ENCODE peak calls at places on chromosomes 5 and 9, in ten cellular contexts. N, S, M, A, E, U, H, P, X and G are unnamed samples.

GRCh38 chr9:120710110-120710981 is 3.9 kb downstream of the MEGF9 start:
- DNase-seq in N (peak; percentile 82), M (no peak), P (no peak), U (no peak), A (no peak), H (no peak), E (no peak), X (peak; percentile 73), S (no peak), G (peak; percentile 27)

GRCh38 chr9:86731511-86731993 is 215.8 kb downstream of the GAS1 start:
- DNase-seq in N (no peak), S (no peak), A (no peak), H (peak; percentile 49), E (no peak), X (peak; percentile 28), M (no peak), U (no peak), P (no peak), G (no peak)

GRCh38 chr9:82961504-82962125 is 101.3 kb downstream of the RASEF start:
- DNase-seq in U (no peak), M (peak; percentile 91), X (peak; percentile 68), A (peak; percentile 66), N (peak; percentile 89), E (no peak), P (peak; percentile 45), S (no peak), H (peak; percentile 63), G (no peak)

GRCh38 chr9:89410022-89410421 is 87.9 kb downstream of the SEMA4D start:
- DNase-seq in U (no peak), M (no peak), X (no peak), A (no peak), N (no peak), E (no peak), H (no peak), S (no peak), P (no peak), G (no peak)

GRCh38 chr5:52800394-52801213 is 12.9 kb downstream of the ITGA1 start:
- DNase-seq in M (peak; percentile 84), X (peak; percentile 79), H (peak; percentile 79), E (peak; percentile 30), U (peak; percentile 5), P (peak; percentile 17), N (peak; percentile 78), A (peak; percentile 11), S (peak; percentile 36), G (peak; percentile 39)

GRCh38 chr5:180777475-180777874 is 25.1 kb downstream of the MGAT1 start:
- DNase-seq in H (no peak), E (no peak), X (no peak), P (no peak), M (no peak), S (no peak), U (no peak), N (no peak), A (no peak), G (no peak)

GRCh38 chr9:114274217-114274616 is 48.7 kb upstream of the ORM1 start:
- DNase-seq in E (no peak), P (no peak), H (no peak), A (no peak), X (no peak), M (no peak), U (no peak), N (no peak), S (no peak), G (no peak)

GRCh38 chr5:132526290-132526973 is 16.9 kb downstream of the IL5 start:
- DNase-seq in M (peak; percentile 82), X (peak; percentile 42), H (peak; percentile 31), A (peak; percentile 26), P (peak; percentile 50), N (peak; percentile 77), E (peak; percentile 26), U (no peak), S (no peak), G (peak; percentile 29)

GRCh38 chr5:179869641-179870402 is 11.2 kb upstream of the MRNIP start:
- DNase-seq in N (no peak), A (no peak), S (no peak), M (no peak), E (no peak), H (no peak), U (no peak), P (no peak), X (no peak), G (no peak)

GRCh38 chr5:169602535-169602934 is 19.0 kb downstream of the SPDL1 start:
- DNase-seq in N (no peak), X (no peak), A (no peak), H (peak; percentile 82), M (no peak), S (no peak), P (no peak), U (no peak), E (no peak), G (no peak)

GRCh38 chr9:136881691-136882108 is 4.6 kb upstream of the TRAF2 start:
- DNase-seq in U (no peak), A (no peak), X (peak; percentile 19), H (no peak), N (no peak), S (no peak), E (peak; percentile 29), M (no peak), P (peak; percentile 64), G (peak; percentile 42)

DNA sequence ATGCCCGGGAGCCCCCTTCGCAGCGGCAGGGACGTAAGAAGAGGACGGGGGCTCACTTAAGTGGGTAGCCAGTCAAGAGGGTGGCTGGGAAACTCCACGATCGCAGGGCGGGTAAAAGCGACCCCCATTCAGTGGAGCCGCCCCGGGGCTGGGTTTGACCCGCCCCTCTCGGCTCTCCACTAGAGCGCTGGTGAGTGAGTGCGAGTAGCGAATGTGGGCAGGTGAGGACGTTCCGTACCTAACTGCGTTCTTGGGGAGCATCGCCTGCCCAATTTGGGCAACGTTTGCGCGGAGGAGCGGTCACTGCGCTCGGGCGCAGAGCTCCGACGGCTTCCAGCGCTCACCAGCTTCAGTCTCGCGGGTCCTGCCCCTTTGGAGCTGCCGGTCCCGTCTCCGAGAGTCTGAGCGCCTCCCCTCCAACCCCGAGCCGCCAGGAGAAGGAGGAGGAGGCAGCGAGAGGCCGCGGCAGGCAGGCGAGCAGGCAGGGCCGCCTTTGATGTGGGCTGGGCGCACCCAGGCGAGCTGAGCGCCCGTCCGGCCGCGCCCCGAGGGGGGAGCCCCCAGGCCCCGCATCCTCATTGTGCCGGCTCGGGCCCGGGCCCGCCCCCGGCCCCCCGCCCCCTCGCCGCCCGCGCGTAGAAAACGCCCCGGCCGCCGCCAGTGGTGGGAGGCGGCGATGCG is at the start of gene FGF18:
- DNase-seq in S (no peak), X (peak; percentile 56), U (no peak), E (peak; percentile 33), N (peak; percentile 48), M (peak; percentile 92), P (peak; percentile 82), A (no peak), H (peak; percentile 54), G (peak; percentile 26)
- TF ChIP-seq CTCF in S (no peak), X (no peak), U (peak; percentile 6), E (no peak), N (peak; percentile 57), M (no peak), P (no peak), A (no peak), H (peak; percentile 62), G (peak; percentile 31)

DNA sequence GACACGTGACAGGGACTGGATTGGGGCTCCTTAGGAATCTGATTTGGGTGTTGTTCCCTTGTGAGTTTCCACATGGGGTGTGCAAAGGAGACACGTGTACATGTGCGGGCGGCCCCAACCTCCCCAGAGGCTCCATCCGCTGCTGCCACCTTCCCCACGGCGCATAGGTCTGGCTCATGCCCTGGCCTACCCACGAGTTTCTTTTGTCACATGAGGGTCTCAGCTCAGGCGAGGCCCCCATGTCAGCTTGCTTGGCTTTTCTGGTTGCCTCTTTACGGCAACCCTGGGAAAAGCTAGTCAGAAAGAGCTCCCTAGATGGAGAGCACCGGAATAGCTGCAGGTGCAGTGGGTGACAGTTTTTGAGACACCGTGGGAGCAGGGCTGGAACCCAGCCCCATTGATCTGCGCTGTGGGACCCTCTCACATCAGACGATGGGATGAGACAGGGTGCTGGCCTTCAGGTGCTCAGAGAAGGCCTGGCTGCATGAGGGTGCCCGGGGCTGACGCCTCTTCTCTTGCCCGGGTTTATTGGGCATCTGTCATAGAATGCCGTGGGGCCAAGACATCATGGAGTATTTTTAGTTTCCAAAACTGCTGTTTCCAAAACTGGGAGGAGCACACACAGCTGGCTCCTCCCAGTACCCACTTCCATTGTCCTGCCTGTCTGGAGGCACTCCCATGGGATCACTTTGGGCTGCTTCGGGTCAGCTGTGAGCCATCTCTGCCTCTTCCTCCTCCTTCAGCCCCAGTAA is 107.8 kb downstream of the WNK2 start:
- DNase-seq in N (no peak), M (no peak), A (no peak), E (no peak), P (no peak), S (no peak), X (no peak), U (no peak), H (no peak), G (no peak)
- TF ChIP-seq CTCF in N (no peak), M (no peak), A (no peak), E (no peak), P (no peak), S (no peak), X (no peak), U (no peak), H (no peak), G (no peak)

GRCh38 chr5:150573867-150574817 is 66.2 kb downstream of the NDST1 start:
- DNase-seq in U (no peak), A (no peak), H (no peak), S (no peak), E (no peak), X (no peak), N (no peak), M (peak; percentile 70), P (no peak), G (no peak)
- TF ChIP-seq CTCF in U (no peak), A (no peak), H (peak; percentile 59), S (no peak), E (no peak), X (no peak), N (no peak), M (peak; percentile 61), P (no peak), G (no peak)

GRCh38 chr9:134264169-134264568 is 62.1 kb upstream of the RXRA start:
- DNase-seq in S (no peak), U (no peak), X (no peak), P (no peak), H (no peak), E (no peak), N (no peak), A (no peak), M (no peak), G (no peak)

GRCh38 chr9:134265078-134265477 is 61.2 kb upstream of the RXRA start:
- DNase-seq in M (no peak), A (no peak), P (no peak), N (no peak), U (no peak), E (no peak), H (no peak), S (no peak), X (no peak), G (no peak)

GRCh38 chr9:134268308-134268724 is 57.9 kb upstream of the RXRA start:
- DNase-seq in S (no peak), E (peak; percentile 50), P (peak; percentile 79), N (no peak), X (no peak), A (no peak), M (no peak), H (no peak), U (no peak), G (no peak)

GRCh38 chr9:134266418-134266817 is 59.8 kb upstream of the RXRA start:
- DNase-seq in P (no peak), X (no peak), H (no peak), S (no peak), A (no peak), M (no peak), E (no peak), N (no peak), U (no peak), G (no peak)

GRCh38 chr9:134267305-134268265 is 58.7 kb upstream of the RXRA start:
- DNase-seq in E (no peak), M (peak; percentile 77), A (no peak), U (no peak), H (no peak), P (peak; percentile 58), N (no peak), S (no peak), X (no peak), G (no peak)
- TF ChIP-seq CTCF in E (no peak), M (peak; percentile 67), A (no peak), U (no peak), H (peak; percentile 22), P (peak; percentile 42), N (no peak), S (no peak), X (no peak), G (no peak)